ENCODE peak calls at places on chromosomes 6 and 20, in four cellular contexts. L is H9, N is dorsolateral prefrontal cortex, M is astrocyte. T is an unnamed sample. For H3K27me3, the result is how much of the 10 kb centered on the place peaks cover.

GRCh38 chr6:137148291-137149076 is 25.0 kb downstream of the IL22RA2 start:
- DNase-seq in L (no peak), N (no peak), M (no peak), T (no peak)

GRCh38 chr20:8800089-8800488 is 268.8 kb upstream of the PLCB4 start:
- DNase-seq in L (no peak), N (no peak), M (no peak), T (no peak)

GRCh38 chr6:1917628-1918371 is 308.1 kb downstream of the FOXC1 start:
- DNase-seq in L (no peak), N (peak), M (peak), T (no peak)

GRCh38 chr6:17417817-17418216 is 24.4 kb downstream of the CAP2 start:
- DNase-seq in L (peak), N (no peak), M (peak), T (no peak)

GRCh38 chr6:7672066-7673062 is 53.5 kb upstream of the BMP6 start:
- DNase-seq in L (no peak), N (no peak), M (no peak), T (no peak)

GRCh38 chr6:4901256-4902061 is 102.4 kb downstream of the RPP40 start:
- DNase-seq in L (no peak), N (no peak), M (no peak), T (no peak)

GRCh38 chr6:33208089-33208967 is at the start of gene RING1:
- DNase-seq in L (peak), N (peak), M (peak), T (peak)

GRCh38 chr20:59985864-59986263 is 27.6 kb downstream of the CDH26 start:
- DNase-seq in L (no peak), N (no peak), M (no peak), T (no peak)

GRCh38 chr20:18504479-18505060 is 3.2 kb upstream of the SEC23B start:
- DNase-seq in L (peak), N (no peak), M (no peak), T (no peak)

GRCh38 chr6:87722831-87723726 is 21.0 kb upstream of the AKIRIN2 start:
- DNase-seq in L (peak), N (peak), M (peak), T (no peak)

GRCh38 chr6:116840091-116840490 is 11.2 kb upstream of the GPRC6A start:
- DNase-seq in L (no peak), N (no peak), M (peak), T (no peak)

GRCh38 chr6:3628143-3628840 is 123.2 kb downstream of the PXDC1 start:
- DNase-seq in L (no peak), N (no peak), M (peak), T (no peak)

DNA sequence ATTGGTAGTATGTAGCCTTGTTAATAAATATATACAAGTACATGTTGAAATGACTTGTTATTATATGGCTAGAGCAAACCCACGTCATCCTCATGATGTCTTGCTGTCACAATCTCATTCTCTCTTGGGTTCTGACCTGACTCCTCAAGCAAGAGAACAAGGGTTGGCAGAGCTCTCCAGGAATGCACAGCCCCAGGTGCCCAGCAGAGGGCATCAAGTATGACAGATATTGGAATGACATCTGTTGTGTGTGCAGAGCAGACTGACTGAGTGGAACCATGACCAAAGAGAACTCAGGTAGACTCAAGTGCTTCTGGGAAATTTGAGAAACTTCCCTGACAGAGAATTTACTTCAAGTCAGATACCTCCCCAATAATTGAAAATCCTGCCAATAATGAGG is 90.6 kb downstream of the PAX1 start:
- DNase-seq in L (no peak), N (no peak), M (no peak), T (no peak)
- TF ChIP-seq CTCF in L (peak), N (no peak), M (no peak), T (no peak)

GRCh38 chr6:39521826-39522377 is 199.4 kb upstream of the KCNK16 start:
- DNase-seq in L (no peak), N (no peak), M (no peak), T (no peak)
- H3K27me3 ChIP-seq in L (under half), N (under half), M (under half), T (under half)

DNA sequence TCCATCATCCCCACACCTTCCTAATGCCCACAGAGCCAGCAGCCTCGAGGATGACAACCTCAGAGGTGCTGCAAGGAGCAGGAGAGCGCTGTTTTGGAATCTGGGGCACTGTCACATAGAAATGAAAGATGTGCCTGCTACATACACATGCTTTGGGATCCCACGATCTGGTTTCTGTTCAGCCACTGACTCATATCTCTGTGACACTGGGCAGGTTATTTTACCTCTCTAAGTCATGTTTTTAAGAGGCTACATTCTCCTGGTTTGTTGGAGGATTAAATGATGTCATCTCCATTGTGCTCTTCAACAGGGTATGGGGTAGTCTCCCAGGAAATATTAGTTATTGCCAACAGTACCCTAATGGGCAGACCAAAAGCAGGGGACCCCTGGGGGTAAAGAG is 32.6 kb upstream of the TAB2 start:
- DNase-seq in L (no peak), N (no peak), M (no peak), T (no peak)
- H3K27ac ChIP-seq in L (no peak), N (no peak), M (no peak), T (no peak)

DNA sequence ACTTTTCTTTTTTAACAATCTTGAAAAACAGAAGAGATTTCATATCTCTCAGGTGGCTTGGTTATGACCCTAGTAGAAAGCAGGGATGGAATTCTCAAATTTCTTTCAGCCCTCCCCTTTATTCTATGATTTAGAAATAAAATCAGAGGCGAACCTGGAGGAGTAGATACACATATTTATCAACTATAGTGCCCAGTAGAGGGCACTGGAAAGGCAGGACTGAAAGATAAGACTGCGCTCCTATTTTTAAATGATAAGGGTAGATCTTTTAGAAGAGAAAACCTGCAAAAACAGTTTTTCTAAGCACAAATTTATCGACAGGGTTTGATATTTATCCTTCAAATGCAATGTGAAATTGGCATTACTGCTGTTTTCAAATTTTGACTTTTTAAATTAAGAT is 1296.6 kb downstream of the EPHA7 start:
- DNase-seq in L (no peak), N (no peak), M (no peak), T (no peak)
- TF ChIP-seq CTCF in L (peak), N (peak), M (no peak), T (no peak)

GRCh38 chr6:50816115-50816675 is 2.5 kb upstream of the TFAP2B start:
- DNase-seq in L (peak), N (no peak), M (peak), T (peak)
- H3K27me3 ChIP-seq in L (under half), N (half or more), M (under half), T (half or more)

GRCh38 chr20:63573739-63574131 is 304 bp downstream of the HELZ2 start:
- DNase-seq in L (no peak), N (no peak), M (no peak), T (no peak)
- H3K27ac ChIP-seq in L (no peak), N (peak), M (peak), T (no peak)